ENCODE peak calls at places on chromosomes 3 and 15, in seven cellular contexts. B is ovary; O is CD8-positive, alpha-beta T cell; K is tibial artery; A is OCI-LY7; N is uterus; E is heart left ventricle. X is an unnamed sample. For H3K9me3, the result is how much of the 10 kb centered on the place peaks cover.

GRCh38 chr15:47717036-47717611 is at the start of gene SEMA6D:
- DNase-seq in B (peak), O (no peak), K (peak), A (no peak), N (peak), E (peak), X (peak)

GRCh38 chr3:183298708-183299153 is 45.7 kb downstream of the B3GNT5 start:
- DNase-seq in B (no peak), O (no peak), K (peak), A (no peak), N (peak), E (peak), X (peak)

GRCh38 chr3:31829011-31829410 is 152.1 kb downstream of the OSBPL10 start:
- DNase-seq in B (no peak), O (no peak), K (no peak), A (no peak), N (no peak), E (no peak), X (no peak)

GRCh38 chr3:120503727-120504616 is 53.2 kb upstream of the FSTL1 start:
- DNase-seq in B (no peak), O (no peak), K (no peak), A (no peak), N (no peak), E (no peak), X (no peak)

GRCh38 chr3:121152573-121152972 is 244.6 kb downstream of the STXBP5L start:
- DNase-seq in B (no peak), O (no peak), K (no peak), A (peak), N (no peak), E (no peak), X (no peak)

GRCh38 chr3:9130318-9131110 is 118.9 kb downstream of the SRGAP3 start:
- DNase-seq in B (no peak), O (no peak), K (no peak), A (no peak), N (no peak), E (no peak), X (no peak)

GRCh38 chr3:59443618-59444292 is 393.9 kb upstream of the CFAP20DC start:
- DNase-seq in B (no peak), O (no peak), K (no peak), A (no peak), N (no peak), E (no peak), X (no peak)

GRCh38 chr3:17300441-17300840 is 415.7 kb downstream of the PLCL2 start:
- DNase-seq in B (no peak), O (no peak), K (no peak), A (no peak), N (no peak), E (no peak), X (no peak)

GRCh38 chr15:45242289-45242688 is 9.7 kb upstream of the SLC28A2 start:
- DNase-seq in B (no peak), O (no peak), K (no peak), A (peak), N (no peak), E (no peak), X (no peak)

GRCh38 chr3:170531557-170532335 is 54.1 kb downstream of the SLC7A14 start:
- DNase-seq in B (no peak), O (no peak), K (no peak), A (no peak), N (peak), E (no peak), X (no peak)

GRCh38 chr15:25067725-25068309 is 113.0 kb downstream of the SNRPN start:
- DNase-seq in B (no peak), O (no peak), K (no peak), A (no peak), N (no peak), E (peak), X (no peak)

GRCh38 chr3:154864947-154865346 is 215.2 kb upstream of the MME start:
- DNase-seq in B (no peak), O (no peak), K (no peak), A (no peak), N (no peak), E (no peak), X (no peak)

GRCh38 chr15:51202783-51203182 is 108.1 kb upstream of the TNFAIP8L3 start:
- DNase-seq in B (no peak), O (no peak), K (no peak), A (no peak), N (no peak), E (no peak), X (no peak)

GRCh38 chr3:105594219-105594618 is 227.5 kb downstream of the ALCAM start:
- DNase-seq in B (no peak), O (no peak), K (no peak), A (no peak), N (no peak), E (no peak), X (no peak)

GRCh38 chr3:177015881-177016280 is 181.4 kb downstream of the TBL1XR1 start:
- DNase-seq in B (no peak), O (no peak), K (no peak), A (no peak), N (no peak), E (no peak), X (no peak)

GRCh38 chr3:195039180-195039843 is 231.6 kb downstream of the XXYLT1 start:
- DNase-seq in B (no peak), O (no peak), K (no peak), A (no peak), N (no peak), E (no peak), X (no peak)

GRCh38 chr3:99176169-99176964 is 274.9 kb upstream of the DCBLD2 start:
- DNase-seq in B (no peak), O (no peak), K (no peak), A (no peak), N (no peak), E (no peak), X (no peak)

GRCh38 chr15:77505556-77505955 is 84.9 kb downstream of the HMG20A start:
- DNase-seq in B (no peak), O (no peak), K (no peak), A (no peak), N (no peak), E (no peak), X (no peak)

GRCh38 chr3:133820129-133820528 is 14.5 kb downstream of the SRPRB start:
- DNase-seq in B (no peak), O (no peak), K (no peak), A (no peak), N (no peak), E (no peak), X (no peak)

GRCh38 chr3:133824961-133825485 is 19.4 kb downstream of the SRPRB start:
- DNase-seq in B (no peak), O (no peak), K (no peak), A (no peak), N (no peak), E (no peak), X (no peak)

GRCh38 chr3:133821767-133822638 is 16.4 kb downstream of the SRPRB start:
- DNase-seq in B (peak), O (no peak), K (peak), A (no peak), N (peak), E (peak), X (peak)

GRCh38 chr3:133825969-133826727 is 20.5 kb downstream of the SRPRB start:
- DNase-seq in B (no peak), O (no peak), K (no peak), A (no peak), N (no peak), E (no peak), X (no peak)

GRCh38 chr3:133820889-133821675 is 15.5 kb downstream of the SRPRB start:
- DNase-seq in B (no peak), O (no peak), K (no peak), A (no peak), N (no peak), E (no peak), X (no peak)
- H3K27ac ChIP-seq in B (no peak), O (no peak), K (no peak), A (no peak), N (no peak), E (no peak), X (no peak)

DNA sequence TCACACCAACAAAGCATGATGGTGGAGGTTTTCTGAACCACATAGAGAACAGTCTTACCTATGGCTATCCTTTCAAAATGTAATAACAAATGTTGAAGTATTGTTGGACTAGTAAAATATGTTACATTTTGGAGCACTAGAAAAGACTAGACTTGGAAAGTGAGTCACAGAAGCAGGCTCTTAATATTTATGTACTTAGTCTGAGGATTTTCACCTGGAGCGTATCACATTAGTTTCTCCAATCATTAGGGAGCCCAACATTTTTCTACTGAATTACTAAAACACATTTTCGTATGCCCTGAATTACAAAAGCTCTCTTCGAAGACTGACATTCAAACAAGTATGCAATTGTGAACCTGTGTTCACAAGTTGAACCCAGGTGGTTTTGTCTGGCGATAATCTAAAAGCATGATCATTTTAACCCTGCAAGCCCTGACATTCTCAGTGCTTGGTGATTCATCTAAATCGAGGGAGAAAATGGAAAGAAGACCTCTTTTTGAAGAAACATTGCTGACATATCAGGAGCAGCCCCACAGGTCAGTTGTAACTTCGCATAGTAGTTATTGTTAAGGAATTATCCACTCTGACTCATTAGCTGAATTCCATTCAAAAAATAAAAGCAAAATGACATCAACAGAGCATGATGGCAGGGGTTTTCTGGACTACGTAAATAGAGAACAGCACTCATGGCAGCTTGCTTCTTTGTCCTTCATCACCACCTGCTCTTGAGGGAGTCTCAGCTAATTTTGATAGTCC is 679.8 kb upstream of the NECTIN3 start:
- DNase-seq in B (no peak), O (no peak), K (no peak), A (no peak), N (no peak), E (no peak), X (no peak)
- H3K9me3 ChIP-seq in B (under half), O (under half), K (under half), A (under half), N (under half), E (under half), X (under half)

DNA sequence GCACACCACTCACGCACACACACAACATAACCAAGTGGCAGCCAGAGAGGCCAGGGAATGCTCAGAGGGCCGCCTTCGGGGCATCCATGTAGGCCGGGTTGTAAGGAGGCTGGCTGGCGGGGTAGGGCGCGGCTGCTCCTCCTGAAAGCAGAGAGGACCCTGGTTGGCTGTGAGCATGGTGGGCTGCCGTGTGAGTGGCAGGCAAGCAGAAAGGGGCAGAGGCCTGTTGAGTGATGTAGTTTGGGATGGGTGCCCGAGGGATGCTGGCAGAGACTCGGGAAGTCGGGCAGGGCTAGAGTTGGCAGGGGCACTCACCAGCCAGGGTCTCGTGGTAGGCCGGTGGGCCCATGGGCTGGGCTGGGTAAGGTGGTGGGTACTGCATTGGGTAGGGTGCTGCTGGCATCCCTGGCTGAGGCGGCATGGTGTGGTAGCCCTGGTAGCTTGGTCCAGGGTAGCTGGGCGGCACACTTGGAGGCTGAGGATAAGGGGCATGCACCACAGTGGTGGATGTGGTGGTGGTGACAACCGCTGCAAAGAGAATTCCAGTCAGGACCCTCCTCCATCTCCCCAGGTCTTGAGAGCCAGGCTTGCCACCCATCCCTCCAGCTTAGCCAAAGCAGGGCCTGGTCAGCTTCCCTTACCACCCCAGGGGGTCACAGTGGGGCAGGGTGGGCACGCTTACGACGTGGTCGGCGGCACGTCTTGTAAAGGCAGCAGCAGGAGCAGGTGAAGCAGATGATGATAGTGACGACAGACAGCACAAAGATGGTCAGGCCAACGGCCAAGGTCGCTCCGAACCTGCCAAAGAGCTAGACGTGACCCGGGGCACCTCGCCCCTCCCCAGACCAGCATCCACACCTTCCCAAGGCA is 22.7 kb downstream of the ATRIP start:
- DNase-seq in B (no peak), O (no peak), K (no peak), A (no peak), N (no peak), E (no peak), X (no peak)
- H3K27ac ChIP-seq in B (no peak), O (no peak), K (peak), A (peak), N (no peak), E (peak), X (no peak)

GRCh38 chr3:128854382-128854939 is 25.0 kb upstream of the ACAD9 start:
- DNase-seq in B (no peak), O (no peak), K (no peak), A (peak), N (no peak), E (no peak), X (no peak)

GRCh38 chr3:128849776-128850542 is 29.5 kb upstream of the ACAD9 start:
- DNase-seq in B (no peak), O (no peak), K (no peak), A (no peak), N (no peak), E (no peak), X (peak)

GRCh38 chr3:128850544-128850943 is 28.9 kb upstream of the ACAD9 start:
- DNase-seq in B (no peak), O (no peak), K (no peak), A (no peak), N (no peak), E (no peak), X (no peak)

GRCh38 chr3:128853826-128854225 is 25.6 kb upstream of the ACAD9 start:
- DNase-seq in B (no peak), O (no peak), K (no peak), A (no peak), N (no peak), E (no peak), X (no peak)

DNA sequence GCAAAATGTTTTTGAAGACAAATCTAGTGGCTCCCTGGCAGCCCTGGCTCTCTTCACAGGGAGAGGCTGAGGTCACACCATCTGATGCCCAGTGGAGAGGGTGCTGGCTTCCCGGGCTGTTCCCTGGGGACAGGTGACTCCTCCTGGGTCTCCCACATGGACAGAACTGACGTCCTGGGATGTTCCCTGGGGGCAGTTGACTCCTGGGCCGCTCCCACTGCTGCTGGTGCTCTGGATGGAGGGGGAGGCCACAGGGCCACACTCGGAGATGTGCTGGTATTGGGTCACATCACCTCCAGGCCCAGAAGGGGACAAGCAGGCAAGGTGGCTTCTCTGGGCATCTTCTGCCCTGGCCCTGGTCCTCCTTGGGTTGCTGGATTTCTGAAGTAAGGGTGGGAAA is 27.8 kb upstream of the ACAD9 start:
- DNase-seq in B (no peak), O (no peak), K (no peak), A (no peak), N (no peak), E (no peak), X (no peak)
- H3K9me3 ChIP-seq in B (under half), O (under half), K (under half), A (under half), N (under half), E (under half), X (under half)

GRCh38 chr3:10519236-10519635 is 13.8 kb upstream of the ATP2B2 start:
- DNase-seq in B (no peak), O (no peak), K (no peak), A (no peak), N (no peak), E (no peak), X (no peak)
- H3K27ac ChIP-seq in B (no peak), O (no peak), K (no peak), A (no peak), N (no peak), E (no peak), X (no peak)

GRCh38 chr3:44772099-44772442 is 10.5 kb downstream of the KIF15 start:
- DNase-seq in B (no peak), O (no peak), K (no peak), A (peak), N (no peak), E (no peak), X (no peak)

DNA sequence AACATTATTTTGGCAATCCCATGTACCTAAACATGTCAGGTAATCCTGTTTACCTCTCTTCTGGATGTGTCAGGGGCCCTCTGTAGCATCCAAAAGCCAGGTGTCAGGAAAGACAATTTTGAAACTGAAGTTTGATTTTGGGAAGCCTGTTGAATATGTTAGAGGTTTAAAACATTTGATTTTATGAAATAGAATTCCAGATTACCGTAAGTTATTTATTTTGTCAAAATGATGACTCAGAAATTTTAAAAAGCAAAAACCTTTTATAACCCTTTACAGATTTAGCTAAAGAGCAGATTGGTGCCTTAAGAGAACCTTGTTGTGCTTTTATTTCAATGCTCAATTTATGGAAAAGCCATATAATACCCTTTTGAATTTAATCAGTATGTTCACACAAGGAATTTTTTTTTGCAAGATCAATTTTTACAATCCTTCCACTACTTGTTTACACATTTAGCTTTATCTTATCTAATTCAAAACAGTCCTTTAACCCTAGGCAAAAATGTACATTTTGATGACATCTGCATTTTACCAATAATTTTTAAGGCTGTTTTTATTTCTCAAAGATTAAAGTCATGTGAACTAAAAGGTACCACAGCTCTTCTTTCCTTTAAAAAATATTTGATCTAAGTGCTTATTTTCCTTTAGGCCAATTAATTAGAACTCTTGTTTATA is 10.0 kb downstream of the KIF15 start:
- DNase-seq in B (no peak), O (no peak), K (no peak), A (no peak), N (no peak), E (no peak), X (no peak)
- H3K9me3 ChIP-seq in B (under half), O (under half), K (under half), A (under half), N (under half), E (under half), X (under half)

GRCh38 chr15:68208641-68209240 is 3.6 kb upstream of the CALML4 start:
- DNase-seq in B (no peak), O (no peak), K (peak), A (peak), N (no peak), E (peak), X (no peak)

GRCh38 chr15:68205949-68206539 is 912 bp upstream of the CALML4 start:
- DNase-seq in B (no peak), O (no peak), K (peak), A (no peak), N (no peak), E (peak), X (no peak)

GRCh38 chr15:68208136-68208535 is 3.0 kb upstream of the CALML4 start:
- DNase-seq in B (no peak), O (no peak), K (peak), A (no peak), N (no peak), E (no peak), X (no peak)

GRCh38 chr15:68206711-68207151 is 1.6 kb upstream of the CALML4 start:
- DNase-seq in B (no peak), O (no peak), K (no peak), A (no peak), N (no peak), E (no peak), X (no peak)

DNA sequence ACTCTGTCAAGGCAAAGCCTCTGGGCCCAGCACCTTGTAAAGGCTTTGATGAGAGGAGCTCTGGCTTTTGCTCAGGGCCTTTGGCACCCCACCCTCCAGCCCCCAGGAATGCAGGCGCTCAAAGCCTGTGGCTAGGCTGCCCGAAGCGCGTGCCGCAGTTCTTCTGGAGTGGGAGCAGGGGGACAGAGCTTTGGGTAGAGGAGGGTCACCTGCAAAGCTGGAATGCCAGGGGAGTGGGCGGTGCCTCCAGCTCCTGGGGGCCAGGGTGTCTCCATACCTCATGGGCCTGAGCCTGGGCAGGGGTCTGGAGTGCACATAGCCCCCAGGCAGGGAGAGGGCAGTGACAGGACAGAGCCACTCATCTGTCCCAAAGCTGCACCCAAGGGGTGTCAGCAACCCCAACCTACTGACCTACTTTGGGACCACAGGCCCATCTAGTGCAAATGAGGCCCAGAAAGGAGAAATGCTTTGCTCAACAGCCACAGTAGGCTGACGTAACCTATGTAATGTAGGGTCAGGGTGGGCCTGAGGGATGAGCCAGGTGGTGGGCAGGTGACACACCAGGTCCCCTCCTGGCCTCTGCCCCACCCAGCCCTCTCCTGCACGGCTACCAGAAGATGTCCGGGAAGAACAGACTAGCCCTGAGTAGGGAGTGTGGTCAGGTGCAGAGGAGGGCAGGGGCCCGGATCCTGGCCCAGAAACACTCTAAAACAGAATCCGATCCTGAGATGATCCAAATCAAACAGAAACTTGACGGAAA is 2.2 kb upstream of the CALML4 start:
- DNase-seq in B (no peak), O (no peak), K (peak), A (no peak), N (no peak), E (no peak), X (no peak)
- H3K27ac ChIP-seq in B (no peak), O (no peak), K (no peak), A (peak), N (no peak), E (no peak), X (no peak)